ENCODE peak calls at places on chromosome 9, in eight cellular contexts. W, E, Y, H, T, N, X and J are unnamed samples.
A peak's percentile ranks its signal among the peaks of the same experiment; 100 is the strongest.

GRCh38 chr9:78023003-78023741 is 8.4 kb downstream of the GNAQ start:
- DNase-seq in W (no peak), E (peak; percentile 82), Y (no peak), H (no peak), T (no peak), N (no peak), X (no peak), J (peak; percentile 85)

GRCh38 chr9:21395778-21396717 is 10.8 kb upstream of the IFNA2 start:
- DNase-seq in W (peak; percentile 54), E (peak; percentile 31), Y (peak; percentile 39), H (no peak), T (peak; percentile 41), N (no peak), X (peak; percentile 73), J (no peak)

GRCh38 chr9:135075234-135076142 is 12.0 kb upstream of the OLFM1 start:
- DNase-seq in W (no peak), E (peak; percentile 33), Y (peak; percentile 72), H (no peak), T (no peak), N (peak; percentile 39), X (peak; percentile 48), J (peak; percentile 17)

GRCh38 chr9:93662952-93663572 is 86.7 kb downstream of the PHF2 start:
- DNase-seq in W (no peak), E (no peak), Y (peak; percentile 2), H (no peak), T (no peak), N (no peak), X (no peak), J (no peak)

GRCh38 chr9:78786794-78787193 is 489.9 kb downstream of the PSAT1 start:
- DNase-seq in W (no peak), E (peak; percentile 4), Y (no peak), H (no peak), T (no peak), N (no peak), X (no peak), J (no peak)

GRCh38 chr9:110192531-110193326 is 15.2 kb downstream of the C9orf152 start:
- DNase-seq in W (no peak), E (peak; percentile 88), Y (no peak), H (peak; percentile 51), T (no peak), N (peak; percentile 70), X (no peak), J (peak; percentile 92)

GRCh38 chr9:87676976-87677775 is 48.7 kb upstream of the CTSL start:
- DNase-seq in W (no peak), E (peak; percentile 72), Y (peak; percentile 40), H (peak; percentile 44), T (no peak), N (no peak), X (no peak), J (no peak)

GRCh38 chr9:114733814-114734213 is 51.8 kb upstream of the TEX48 start:
- DNase-seq in W (no peak), E (peak; percentile 23), Y (no peak), H (no peak), T (no peak), N (no peak), X (no peak), J (peak; percentile 58)

GRCh38 chr9:16915126-16915831 is 44.8 kb upstream of the BNC2 start:
- DNase-seq in W (no peak), E (no peak), Y (no peak), H (no peak), T (no peak), N (no peak), X (no peak), J (peak; percentile 36)

GRCh38 chr9:129567842-129568559 is 52.9 kb downstream of the C9orf50 start:
- DNase-seq in W (no peak), E (peak; percentile 76), Y (peak; percentile 64), H (no peak), T (no peak), N (no peak), X (no peak), J (peak; percentile 87)

GRCh38 chr9:17521456-17521855 is 57.4 kb upstream of the SH3GL2 start:
- DNase-seq in W (no peak), E (no peak), Y (no peak), H (no peak), T (no peak), N (no peak), X (no peak), J (no peak)

GRCh38 chr9:99189887-99190596 is 31.7 kb downstream of the ALG2 start:
- DNase-seq in W (no peak), E (no peak), Y (no peak), H (no peak), T (no peak), N (no peak), X (no peak), J (no peak)

GRCh38 chr9:124010665-124011321 is 775 bp upstream of the LHX2 start:
- DNase-seq in W (no peak), E (peak; percentile 53), Y (no peak), H (no peak), T (peak; percentile 56), N (no peak), X (peak; percentile 42), J (peak; percentile 20)

GRCh38 chr9:124009835-124010226 is 1.7 kb upstream of the LHX2 start:
- DNase-seq in W (no peak), E (no peak), Y (no peak), H (no peak), T (no peak), N (no peak), X (no peak), J (no peak)

GRCh38 chr9:124010303-124010664 is 1.3 kb upstream of the LHX2 start:
- DNase-seq in W (no peak), E (no peak), Y (no peak), H (no peak), T (no peak), N (no peak), X (no peak), J (no peak)

GRCh38 chr9:124012368-124013262 is 1.0 kb downstream of the LHX2 start:
- DNase-seq in W (no peak), E (no peak), Y (no peak), H (no peak), T (peak; percentile 68), N (no peak), X (no peak), J (no peak)

DNA sequence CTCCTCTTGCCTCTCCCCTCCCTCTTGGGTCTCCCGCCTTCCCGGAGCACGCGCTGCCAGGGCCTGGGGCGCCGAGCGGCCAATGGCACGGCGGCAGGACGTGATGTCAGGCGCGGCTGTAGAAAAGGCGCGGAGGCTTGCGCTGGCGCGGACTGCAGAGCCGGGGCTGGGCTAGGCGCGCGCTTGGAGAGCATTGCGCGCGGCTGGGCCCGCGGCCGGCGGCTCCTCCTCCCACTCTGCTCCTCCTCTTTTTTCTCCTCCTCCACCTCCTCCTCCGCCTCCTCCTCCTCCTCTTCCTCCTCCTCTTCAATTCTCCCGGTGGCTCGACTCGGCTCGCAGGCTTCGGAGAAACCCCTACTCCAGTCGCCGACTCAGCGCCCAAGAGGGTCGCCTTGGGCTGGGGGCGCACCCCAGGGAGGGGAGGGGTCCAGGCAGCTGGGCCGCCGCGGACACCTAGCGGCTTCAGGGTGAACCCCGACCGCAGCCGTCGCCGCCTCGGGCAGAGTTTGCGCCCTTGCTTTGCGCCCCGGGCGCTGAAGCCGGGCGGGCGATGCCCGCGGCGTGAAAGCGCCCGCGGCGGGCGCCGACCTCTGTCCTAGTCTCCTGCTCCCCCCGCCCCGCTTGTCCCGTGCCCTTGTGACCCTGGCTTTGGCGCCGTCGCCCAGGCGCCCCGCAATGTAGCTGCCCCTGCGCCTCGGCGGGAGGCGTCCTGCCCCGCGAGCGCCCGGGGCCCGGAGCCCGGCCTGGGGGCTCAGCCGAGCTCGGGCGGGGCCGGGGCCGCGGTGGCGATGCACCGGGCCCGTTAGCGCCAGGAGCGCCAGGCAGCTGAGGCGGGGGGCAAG is at the start of gene LHX2:
- DNase-seq in W (no peak), E (peak; percentile 89), Y (peak; percentile 46), H (no peak), T (peak; percentile 88), N (no peak), X (peak; percentile 72), J (peak; percentile 75)
- TF ChIP-seq CTCF in W (no peak), E (peak; percentile 27), Y (no peak), H (no peak), T (peak; percentile 26), N (no peak), X (no peak), J (no peak)

GRCh38 chr9:121107041-121107440 is 32.3 kb downstream of the CNTRL start:
- DNase-seq in W (no peak), E (peak; percentile 29), Y (no peak), H (no peak), T (no peak), N (no peak), X (no peak), J (no peak)
- TF ChIP-seq CTCF in W (no peak), E (peak; percentile 28), Y (peak; percentile 3), H (no peak), T (peak; percentile 32), N (no peak), X (no peak), J (no peak)

GRCh38 chr9:116000748-116001329 is 152.8 kb upstream of the PAPPA start:
- DNase-seq in W (peak; percentile 5), E (no peak), Y (no peak), H (no peak), T (no peak), N (no peak), X (peak; percentile 26), J (no peak)
- TF ChIP-seq CTCF in W (peak; percentile 38), E (peak; percentile 33), Y (peak; percentile 26), H (no peak), T (peak; percentile 52), N (no peak), X (peak; percentile 84), J (peak; percentile 50)

GRCh38 chr9:91092214-91092613 is 269.5 kb downstream of the AUH start:
- DNase-seq in W (no peak), E (no peak), Y (no peak), H (no peak), T (no peak), N (no peak), X (no peak), J (no peak)

GRCh38 chr9:91090132-91090410 is 271.6 kb downstream of the AUH start:
- DNase-seq in W (no peak), E (no peak), Y (no peak), H (no peak), T (no peak), N (no peak), X (no peak), J (no peak)

GRCh38 chr9:91086657-91087563 is 274.8 kb downstream of the AUH start:
- DNase-seq in W (no peak), E (peak; percentile 48), Y (no peak), H (no peak), T (no peak), N (no peak), X (no peak), J (no peak)

GRCh38 chr9:91085499-91086291 is 276.0 kb downstream of the AUH start:
- DNase-seq in W (no peak), E (peak; percentile 19), Y (no peak), H (no peak), T (no peak), N (no peak), X (no peak), J (no peak)

DNA sequence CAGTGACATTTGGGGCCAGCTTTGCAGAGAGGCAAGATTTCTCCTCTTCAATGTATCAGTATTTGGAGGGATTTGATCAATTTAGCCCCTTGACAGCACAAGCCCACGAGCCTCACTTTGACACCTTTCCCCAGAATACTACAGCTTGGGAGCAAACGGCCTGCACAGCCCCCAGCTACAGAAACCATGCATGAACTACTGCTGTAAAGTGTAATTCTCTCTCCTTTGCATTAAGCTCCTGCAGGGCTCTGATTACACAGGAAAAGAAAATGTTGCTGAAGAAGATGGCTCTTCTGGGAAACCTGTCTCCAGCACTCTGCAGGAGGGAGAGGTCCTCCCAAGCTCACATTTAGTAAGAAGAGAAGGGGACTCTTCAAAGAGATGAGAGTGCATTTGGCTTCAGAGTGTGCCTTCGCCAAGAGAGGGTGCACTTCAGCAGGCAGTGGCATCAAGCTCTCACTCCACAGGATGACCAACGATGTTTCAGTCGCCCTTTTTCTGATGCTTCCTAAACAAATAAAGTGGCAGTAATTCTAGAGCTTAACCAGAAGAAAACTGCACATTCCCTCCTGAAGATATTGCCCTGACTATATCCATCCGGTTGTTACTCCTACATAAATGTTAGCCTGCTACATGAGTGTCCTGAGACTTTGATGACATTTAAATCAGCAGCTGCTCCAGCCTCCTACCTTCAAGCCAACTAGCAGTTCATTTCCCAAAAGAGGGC is 272.1 kb downstream of the AUH start:
- DNase-seq in W (peak; percentile 24), E (peak; percentile 71), Y (peak; percentile 58), H (no peak), T (no peak), N (no peak), X (no peak), J (peak; percentile 73)
- TF ChIP-seq CTCF in W (peak; percentile 61), E (peak; percentile 50), Y (peak; percentile 51), H (no peak), T (peak; percentile 49), N (peak; percentile 28), X (no peak), J (peak; percentile 56)